ENCODE peak calls at places on chromosome 18, in nine cellular contexts. X, M, U, T, C, S, H, G and K are unnamed samples.

GRCh38 chr18:13222371-13223281 is 4.1 kb downstream of the LDLRAD4 start:
- DNase-seq in X (peak; percentile 76), M (no peak), U (peak; percentile 77), T (no peak), C (peak; percentile 94), S (no peak), H (no peak), G (peak; percentile 83), K (peak; percentile 60)

GRCh38 chr18:10049721-10050120 is 135.9 kb downstream of the VAPA start:
- DNase-seq in X (no peak), M (no peak), U (peak; percentile 42), T (no peak), C (no peak), S (no peak), H (no peak), G (no peak), K (no peak)

GRCh38 chr18:24271381-24272331 is 126.0 kb downstream of the OSBPL1A start:
- DNase-seq in X (peak; percentile 91), M (no peak), U (peak; percentile 86), T (no peak), C (peak; percentile 65), S (peak; percentile 73), H (no peak), G (peak; percentile 78), K (peak; percentile 56)

GRCh38 chr18:76450452-76450851 is 44.6 kb downstream of the ZNF516 start:
- DNase-seq in X (peak; percentile 37), M (no peak), U (peak; percentile 43), T (no peak), C (no peak), S (no peak), H (no peak), G (no peak), K (no peak)

GRCh38 chr18:74525741-74526140 is 8.6 kb upstream of the CNDP1 start:
- DNase-seq in X (no peak), M (no peak), U (no peak), T (no peak), C (no peak), S (no peak), H (no peak), G (no peak), K (no peak)

GRCh38 chr18:13551841-13552733 is 174.3 kb downstream of the FAM210A start:
- DNase-seq in X (no peak), M (no peak), U (no peak), T (no peak), C (no peak), S (no peak), H (no peak), G (no peak), K (no peak)

GRCh38 chr18:48862678-48863270 is 88.0 kb downstream of the SMAD7 start:
- DNase-seq in X (no peak), M (no peak), U (no peak), T (no peak), C (no peak), S (no peak), H (no peak), G (no peak), K (no peak)

GRCh38 chr18:23321996-23322395 is 131.1 kb upstream of the RIOK3 start:
- DNase-seq in X (no peak), M (no peak), U (no peak), T (no peak), C (no peak), S (no peak), H (no peak), G (no peak), K (no peak)

GRCh38 chr18:79963658-79964329 is 649 bp upstream of the HSBP1L1 start:
- DNase-seq in X (no peak), M (no peak), U (no peak), T (no peak), C (no peak), S (no peak), H (no peak), G (no peak), K (no peak)

GRCh38 chr18:36075862-36076587 is 8.7 kb upstream of the RPRD1A start:
- DNase-seq in X (peak; percentile 55), M (no peak), U (peak; percentile 56), T (peak; percentile 37), C (no peak), S (peak; percentile 55), H (no peak), G (peak; percentile 64), K (no peak)

GRCh38 chr18:50441518-50441917 is 66.7 kb downstream of the SKA1 start:
- DNase-seq in X (no peak), M (no peak), U (no peak), T (no peak), C (no peak), S (no peak), H (no peak), G (no peak), K (no peak)

GRCh38 chr18:48879008-48879431 is 71.7 kb downstream of the SMAD7 start:
- DNase-seq in X (no peak), M (no peak), U (no peak), T (no peak), C (no peak), S (no peak), H (no peak), G (no peak), K (no peak)

GRCh38 chr18:58100154-58100553 is 56.1 kb downstream of the NEDD4L start:
- DNase-seq in X (no peak), M (no peak), U (no peak), T (no peak), C (no peak), S (no peak), H (no peak), G (no peak), K (no peak)

GRCh38 chr18:69138088-69138487 is 262.6 kb upstream of the DOK6 start:
- DNase-seq in X (no peak), M (no peak), U (no peak), T (no peak), C (no peak), S (no peak), H (no peak), G (no peak), K (no peak)

GRCh38 chr18:52054301-52054700 is 285.7 kb upstream of the DCC start:
- DNase-seq in X (no peak), M (no peak), U (no peak), T (no peak), C (no peak), S (no peak), H (no peak), G (no peak), K (no peak)

GRCh38 chr18:55983433-55983832 is 395.4 kb upstream of the TCF4 start:
- DNase-seq in X (peak; percentile 61), M (no peak), U (peak; percentile 35), T (peak; percentile 44), C (no peak), S (no peak), H (no peak), G (no peak), K (no peak)

GRCh38 chr18:41395695-41396094 is 559.3 kb upstream of the PIK3C3 start:
- DNase-seq in X (no peak), M (no peak), U (no peak), T (no peak), C (no peak), S (no peak), H (no peak), G (peak; percentile 6), K (no peak)

GRCh38 chr18:68839701-68840100 is 41.8 kb downstream of the CCDC102B start:
- DNase-seq in X (no peak), M (no peak), U (no peak), T (no peak), C (no peak), S (no peak), H (no peak), G (no peak), K (no peak)

GRCh38 chr18:56913970-56914369 is 232.9 kb upstream of the BOD1L2 start:
- DNase-seq in X (no peak), M (no peak), U (no peak), T (no peak), C (no peak), S (no peak), H (no peak), G (no peak), K (no peak)

GRCh38 chr18:53795610-53796009 is 428.9 kb downstream of the MBD2 start:
- DNase-seq in X (no peak), M (no peak), U (no peak), T (no peak), C (no peak), S (no peak), H (no peak), G (no peak), K (no peak)

GRCh38 chr18:29157057-29157780 is 980.3 kb upstream of the CDH2 start:
- DNase-seq in X (no peak), M (peak; percentile 46), U (no peak), T (no peak), C (no peak), S (no peak), H (no peak), G (no peak), K (no peak)

GRCh38 chr18:62334110-62334509 is 9.0 kb downstream of the TNFRSF11A start:
- DNase-seq in X (peak; percentile 47), M (peak; percentile 88), U (peak; percentile 33), T (no peak), C (no peak), S (peak; percentile 35), H (no peak), G (no peak), K (no peak)

GRCh38 chr18:75125359-75126331 is 83.3 kb downstream of the PTGR3 start:
- DNase-seq in X (no peak), M (no peak), U (peak; percentile 37), T (no peak), C (no peak), S (no peak), H (no peak), G (peak; percentile 1), K (peak; percentile 72)

GRCh38 chr18:67862069-67862468 is 345.5 kb upstream of the DSEL start:
- DNase-seq in X (no peak), M (no peak), U (peak; percentile 29), T (no peak), C (no peak), S (no peak), H (no peak), G (no peak), K (no peak)

GRCh38 chr18:78770149-78771139 is 209.2 kb upstream of the SALL3 start:
- DNase-seq in X (no peak), M (no peak), U (no peak), T (no peak), C (peak; percentile 59), S (no peak), H (no peak), G (peak; percentile 55), K (no peak)

GRCh38 chr18:45657357-45658335 is 42.4 kb downstream of the SLC14A2 start:
- DNase-seq in X (peak; percentile 58), M (no peak), U (no peak), T (no peak), C (no peak), S (no peak), H (peak; percentile 11), G (peak; percentile 82), K (no peak)

GRCh38 chr18:6561029-6561861 is 146.5 kb upstream of the L3MBTL4 start:
- DNase-seq in X (no peak), M (no peak), U (no peak), T (no peak), C (no peak), S (no peak), H (no peak), G (no peak), K (peak; percentile 44)

GRCh38 chr18:58867281-58867961 is 2.7 kb downstream of the ZNF532 start:
- DNase-seq in X (peak; percentile 40), M (no peak), U (peak; percentile 42), T (no peak), C (no peak), S (no peak), H (no peak), G (no peak), K (peak; percentile 75)

GRCh38 chr18:50013363-50014138 is 181.4 kb downstream of the MYO5B start:
- DNase-seq in X (no peak), M (no peak), U (no peak), T (no peak), C (no peak), S (no peak), H (no peak), G (no peak), K (no peak)

GRCh38 chr18:49859006-49859359 is 45.6 kb upstream of the ACAA2 start:
- DNase-seq in X (no peak), M (no peak), U (no peak), T (no peak), C (no peak), S (no peak), H (no peak), G (no peak), K (no peak)

GRCh38 chr18:55353806-55354205 is 234.2 kb downstream of the TCF4 start:
- DNase-seq in X (peak; percentile 31), M (no peak), U (peak; percentile 30), T (no peak), C (no peak), S (no peak), H (no peak), G (no peak), K (no peak)